ENCODE peak calls at places on chromosomes 1 and 21, in four cellular contexts. C, Y, P and G are unnamed samples.

GRCh38 chr1:157369808-157370521 is 182.3 kb downstream of the FCRL5 start:
- DNase-seq in C (peak), P (peak), Y (peak), G (peak)

GRCh38 chr1:21511579-21512522 is 2.6 kb downstream of the ALPL start:
- DNase-seq in P (peak), C (no peak), Y (no peak), G (no peak)

GRCh38 chr1:184840596-184840995 is 85.9 kb upstream of the EDEM3 start:
- DNase-seq in Y (no peak), C (no peak), P (no peak), G (no peak)

GRCh38 chr1:209224886-209225285 is 358.6 kb upstream of the CAMK1G start:
- DNase-seq in P (no peak), Y (no peak), C (no peak), G (no peak)

GRCh38 chr1:179883739-179884138 is 1.7 kb downstream of the TOR1AIP1 start:
- DNase-seq in Y (peak), P (peak), C (no peak), G (no peak)

GRCh38 chr1:220298470-220298869 is 26.2 kb upstream of the RAB3GAP2 start:
- DNase-seq in P (no peak), Y (no peak), C (no peak), G (no peak)

GRCh38 chr1:59298710-59299346 is 1.9 kb downstream of the FGGY start:
- DNase-seq in P (peak), Y (no peak), C (no peak), G (no peak)

GRCh38 chr1:173222149-173223030 is 15.3 kb upstream of the TNFSF4 start:
- DNase-seq in Y (no peak), P (no peak), C (no peak), G (no peak)

GRCh38 chr1:6105763-6106162 is 60.1 kb downstream of the KCNAB2 start:
- DNase-seq in Y (no peak), P (no peak), C (no peak), G (no peak)

GRCh38 chr1:210792703-210793102 is 341.2 kb downstream of the KCNH1 start:
- DNase-seq in P (peak), Y (no peak), C (no peak), G (no peak)

GRCh38 chr1:31798433-31799195 is 17.2 kb downstream of the SPOCD1 start:
- DNase-seq in P (peak), Y (no peak), C (no peak), G (peak)

GRCh38 chr21:29511076-29511475 is 212.4 kb downstream of the BACH1 start:
- DNase-seq in C (no peak), P (no peak), Y (no peak), G (no peak)

GRCh38 chr1:30300669-30301068 is 422.7 kb downstream of the MATN1 start:
- DNase-seq in P (no peak), C (no peak), Y (no peak), G (no peak)

GRCh38 chr21:36678538-36678937 is 20.4 kb upstream of the SIM2 start:
- DNase-seq in C (no peak), Y (no peak), P (no peak), G (no peak)